ENCODE peak calls at places on chromosomes 13 and 19, in four cellular contexts. Y, Q, O and H are unnamed samples.

GRCh38 chr19:8161135-8161646 is 11.8 kb upstream of the FBN3 start:
- DNase-seq in Q (no peak), O (peak; percentile 40), Y (peak; percentile 65), H (peak; percentile 39)

GRCh38 chr13:96397807-96398206 is 307.9 kb downstream of the HS6ST3 start:
- DNase-seq in O (no peak), Y (no peak), Q (no peak), H (no peak)

GRCh38 chr13:111120913-111121312 is 5.8 kb downstream of the ARHGEF7 start:
- DNase-seq in O (no peak), Q (no peak), Y (no peak), H (no peak)

GRCh38 chr13:80084086-80084676 is 256.7 kb downstream of the SPRY2 start:
- DNase-seq in O (no peak), Y (no peak), Q (no peak), H (no peak)

GRCh38 chr19:48681127-48681470 is 8.3 kb upstream of the NTN5 start:
- DNase-seq in Y (no peak), Q (no peak), O (no peak), H (no peak)

GRCh38 chr13:87274209-87274819 is 396.9 kb upstream of the SLITRK5 start:
- DNase-seq in Y (peak; percentile 43), O (peak; percentile 25), Q (no peak), H (no peak)

GRCh38 chr19:45902651-45903625 is 525 bp upstream of the MYPOP start:
- DNase-seq in O (peak; percentile 100), Q (peak; percentile 95), Y (peak; percentile 94), H (peak; percentile 96)

GRCh38 chr19:13255041-13255718 is 105.0 kb downstream of the IER2 start:
- DNase-seq in O (no peak), Y (no peak), Q (no peak), H (no peak)

GRCh38 chr13:95023405-95023804 is 277.8 kb downstream of the ABCC4 start:
- DNase-seq in Y (no peak), Q (no peak), O (no peak), H (no peak)

GRCh38 chr19:4362871-4363545 is 19.6 kb downstream of the MPND start:
- DNase-seq in Q (no peak), Y (no peak), O (no peak), H (no peak)

GRCh38 chr19:50461066-50461875 is 15.0 kb upstream of the EMC10 start:
- DNase-seq in Y (peak; percentile 71), Q (no peak), O (peak; percentile 93), H (peak; percentile 53)

GRCh38 chr13:92842145-92842544 is 384.5 kb upstream of the GPC6 start:
- DNase-seq in Y (no peak), O (no peak), Q (no peak), H (no peak)

GRCh38 chr19:56301886-56302620 is 12.6 kb downstream of the ZSCAN5A start:
- DNase-seq in O (no peak), Q (no peak), Y (no peak), H (no peak)

GRCh38 chr13:23427342-23428182 is 5.9 kb downstream of the SACS start:
- DNase-seq in Q (no peak), O (no peak), Y (peak; percentile 5), H (no peak)

GRCh38 chr19:38070573-38070972 is 153.4 kb downstream of the DPF1 start:
- DNase-seq in Y (no peak), Q (no peak), O (no peak), H (no peak)

GRCh38 chr13:106184778-106185177 is 350.7 kb downstream of the EFNB2 start:
- DNase-seq in Y (no peak), Q (no peak), O (no peak), H (no peak)

GRCh38 chr13:96053003-96053703 is at the start of gene UGGT2:
- DNase-seq in Q (peak; percentile 59), Y (peak; percentile 85), O (peak; percentile 99), H (peak; percentile 64)

GRCh38 chr13:41470187-41470586 is 12.8 kb downstream of the RGCC start:
- DNase-seq in Y (no peak), O (no peak), Q (no peak), H (no peak)

GRCh38 chr13:44013666-44014291 is 134.1 kb downstream of the LACC1 start:
- DNase-seq in Y (no peak), Q (no peak), O (no peak), H (no peak)

GRCh38 chr13:111253334-111253872 is 67.0 kb upstream of the TEX29 start:
- DNase-seq in O (no peak), Q (no peak), Y (no peak), H (no peak)

GRCh38 chr19:51571599-51571998 is 516 bp downstream of the ZNF175 start:
- DNase-seq in Q (no peak), Y (no peak), O (peak; percentile 20), H (no peak)

GRCh38 chr13:51249254-51249653 is 27.1 kb downstream of the FAM124A start:
- DNase-seq in Y (no peak), O (no peak), Q (no peak), H (no peak)

GRCh38 chr13:34371645-34372044 is 553.7 kb downstream of the RFC3 start:
- DNase-seq in O (no peak), Y (no peak), Q (no peak), H (no peak)

GRCh38 chr13:99926014-99926731 is 45.4 kb downstream of the ZIC5 start:
- DNase-seq in Q (no peak), Y (no peak), O (peak; percentile 38), H (no peak)

GRCh38 chr13:69565334-69565733 is 542.3 kb upstream of the ATXN8OS start:
- DNase-seq in O (peak; percentile 22), Y (peak; percentile 52), Q (no peak), H (peak; percentile 12)

GRCh38 chr13:28679628-28680027 is 20.7 kb downstream of the POMP start:
- DNase-seq in Y (peak; percentile 9), O (no peak), Q (no peak), H (no peak)

GRCh38 chr19:53432088-53432661 is 391 bp downstream of the ZNF761 start:
- DNase-seq in Q (no peak), Y (no peak), O (peak; percentile 50), H (no peak)

GRCh38 chr13:43159007-43159406 is 135.6 kb downstream of the DNAJC15 start:
- DNase-seq in Y (no peak), O (no peak), Q (no peak), H (no peak)

GRCh38 chr13:52827839-52828238 is 20.6 kb downstream of the PCDH8 start:
- DNase-seq in Y (no peak), Q (no peak), O (peak; percentile 88), H (no peak)

GRCh38 chr13:112434937-112435523 is 58.9 kb downstream of the SPACA7 start:
- DNase-seq in Q (no peak), Y (no peak), O (no peak), H (no peak)

GRCh38 chr13:45796421-45796960 is 55.1 kb downstream of the SIAH3 start:
- DNase-seq in O (no peak), Y (no peak), Q (no peak), H (no peak)

GRCh38 chr13:51420681-51421476 is 32.0 kb downstream of the INTS6 start:
- DNase-seq in O (no peak), Q (no peak), Y (no peak), H (no peak)

GRCh38 chr19:55319786-55320185 is 5.4 kb downstream of the TMEM150B start:
- DNase-seq in Q (peak; percentile 61), O (peak; percentile 83), Y (no peak), H (no peak)

DNA sequence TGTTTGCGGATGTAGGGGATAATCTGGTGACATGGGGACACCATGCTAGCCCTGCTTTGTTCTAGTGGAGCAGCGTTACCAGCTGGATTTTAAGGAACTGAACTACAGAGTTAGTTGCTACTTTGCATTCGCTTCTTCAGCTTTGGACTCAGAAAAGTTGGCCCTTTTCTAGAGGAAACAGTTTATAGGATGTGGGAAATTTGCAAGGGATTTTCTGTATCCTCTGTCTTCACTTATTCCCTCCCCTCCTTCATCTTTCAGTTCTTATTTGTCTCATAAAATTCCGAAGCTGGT is 2.1 kb downstream of the GATAD2A start:
- DNase-seq in O (no peak), Q (no peak), Y (no peak), H (no peak)
- TF ChIP-seq TCF12 in O (no peak), Q (no peak), Y (no peak), H (no peak)

GRCh38 chr19:58408152-58409009 is at the start of gene ZNF584:
- DNase-seq in Q (peak; percentile 74), Y (peak; percentile 89), O (peak; percentile 97), H (peak; percentile 60)

GRCh38 chr19:58401825-58402433 is 6.5 kb downstream of the RNF225 start:
- DNase-seq in O (no peak), Q (no peak), Y (no peak), H (no peak)

GRCh38 chr19:58409010-58409790 is 751 bp downstream of the ZNF584 start:
- DNase-seq in O (peak; percentile 79), Q (no peak), Y (no peak), H (no peak)

GRCh38 chr19:58406818-58407657 is 1.4 kb upstream of the ZNF584 start:
- DNase-seq in Y (peak; percentile 58), O (no peak), Q (no peak), H (no peak)

GRCh38 chr19:58407658-58408151 is 744 bp upstream of the ZNF584 start:
- DNase-seq in Q (no peak), Y (peak; percentile 57), O (no peak), H (no peak)
- TF ChIP-seq TCF12 in Q (no peak), Y (no peak), O (no peak), H (no peak)

DNA sequence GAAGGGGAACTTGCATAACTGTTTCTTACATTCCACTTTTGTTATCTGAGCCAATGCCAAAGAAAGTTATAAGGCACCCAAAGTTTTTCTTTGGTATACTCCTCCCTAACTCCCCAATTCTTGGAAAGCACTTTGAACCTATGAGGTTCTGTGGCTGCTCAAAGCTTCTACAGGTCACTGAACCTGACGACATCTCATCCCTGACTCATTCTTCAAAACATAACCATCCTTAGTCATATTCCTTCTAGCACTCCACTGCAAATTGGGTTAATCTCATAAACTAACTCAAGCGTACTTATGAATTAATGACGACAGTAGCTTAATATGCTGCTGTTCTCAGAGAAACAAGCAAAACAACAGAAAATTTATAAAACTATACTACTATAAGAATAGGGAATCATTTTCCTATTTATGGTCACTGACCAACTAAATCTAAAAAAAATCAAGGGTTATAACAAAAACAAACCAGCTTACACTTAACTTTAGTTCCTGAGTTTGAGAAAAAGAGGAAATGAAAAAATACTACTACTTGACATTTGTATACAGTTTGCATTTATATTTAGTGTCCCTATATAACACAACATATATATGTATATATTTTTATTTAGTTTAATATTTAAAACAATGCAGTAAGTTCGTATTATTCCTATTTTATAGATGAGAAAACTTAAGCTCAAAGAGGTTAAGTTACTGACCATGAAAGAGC is 69.1 kb downstream of the CAB39L start:
- DNase-seq in O (no peak), Q (no peak), Y (no peak), H (no peak)
- TF ChIP-seq TCF12 in O (peak; percentile 26), Q (no peak), Y (no peak), H (no peak)

GRCh38 chr19:17405250-17406038 is at the start of gene BST2:
- DNase-seq in O (peak; percentile 39), Q (no peak), Y (peak; percentile 93), H (peak; percentile 87)

GRCh38 chr19:17404621-17405249 is 695 bp downstream of the BST2 start:
- DNase-seq in Y (no peak), O (peak; percentile 16), Q (no peak), H (no peak)

GRCh38 chr19:17406039-17406886 is 833 bp upstream of the BST2 start:
- DNase-seq in Y (no peak), O (peak; percentile 10), Q (no peak), H (no peak)

GRCh38 chr19:17404015-17404414 is 1.4 kb downstream of the BST2 start:
- DNase-seq in Q (no peak), Y (no peak), O (no peak), H (no peak)

DNA sequence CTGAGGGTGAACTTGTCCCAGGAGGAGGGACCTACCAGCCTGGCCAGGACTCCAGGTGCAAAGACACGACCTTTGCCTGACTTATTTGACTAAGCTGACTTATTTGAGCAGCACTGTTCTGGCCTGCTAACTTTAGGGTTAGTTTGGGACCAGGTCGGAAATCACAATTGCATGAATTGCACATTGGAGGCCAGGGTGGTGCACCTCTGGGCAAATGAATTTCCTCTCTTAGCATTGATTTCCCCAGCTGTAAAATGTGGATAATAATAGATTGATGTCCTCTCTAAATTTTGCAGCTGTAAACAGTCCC is 1.4 kb upstream of the BST2 start:
- DNase-seq in O (no peak), Q (no peak), Y (no peak), H (no peak)
- TF ChIP-seq TCF12 in O (no peak), Q (no peak), Y (no peak), H (no peak)